ENCODE peak calls at places on chromosomes 11 and 22, in eight cellular contexts. One of them, this sample, is unnamed.
A peak's percentile ranks its signal among the peaks of the same experiment; 100 is the strongest.

GRCh38 chr11:65787649-65788622 is 1.1 kb downstream of the OVOL1 start:
- DNase-seq in T-helper 17 cell: no peak
- DNase-seq in NCI-H510A treated with DMSO at 0.1 percent for 48 hours: no peak
- DNase-seq in AG09319: no peak
- DNase-seq in upper lobe of right lung: no peak
- DNase-seq in putamen: no peak
- DNase-seq in hepatic stellate cell: no peak
- DNase-seq in T47D: no peak
- DNase-seq in this sample: no peak

GRCh38 chr11:60871378-60872061 is 4.2 kb downstream of the ZP1 start:
- DNase-seq in hepatic stellate cell: no peak
- DNase-seq in T-helper 17 cell: no peak
- DNase-seq in upper lobe of right lung: peak; percentile 64
- DNase-seq in T47D: peak; percentile 48
- DNase-seq in NCI-H510A treated with DMSO at 0.1 percent for 48 hours: no peak
- DNase-seq in AG09319: no peak
- DNase-seq in putamen: no peak
- DNase-seq in this sample: no peak

GRCh38 chr11:83845797-83846196 is 559.6 kb upstream of the CCDC90B start:
- DNase-seq in hepatic stellate cell: no peak
- DNase-seq in putamen: no peak
- DNase-seq in upper lobe of right lung: no peak
- DNase-seq in NCI-H510A treated with DMSO at 0.1 percent for 48 hours: no peak
- DNase-seq in AG09319: no peak
- DNase-seq in T-helper 17 cell: no peak
- DNase-seq in T47D: no peak
- DNase-seq in this sample: no peak

GRCh38 chr11:124179311-124179710 is 3.8 kb upstream of the OR10D3 start:
- DNase-seq in putamen: no peak
- DNase-seq in AG09319: no peak
- DNase-seq in hepatic stellate cell: no peak
- DNase-seq in T-helper 17 cell: no peak
- DNase-seq in T47D: no peak
- DNase-seq in upper lobe of right lung: no peak
- DNase-seq in NCI-H510A treated with DMSO at 0.1 percent for 48 hours: no peak
- DNase-seq in this sample: no peak

GRCh38 chr11:130675456-130675855 is 227.0 kb downstream of the ADAMTS15 start:
- DNase-seq in putamen: no peak
- DNase-seq in T47D: no peak
- DNase-seq in NCI-H510A treated with DMSO at 0.1 percent for 48 hours: no peak
- DNase-seq in T-helper 17 cell: no peak
- DNase-seq in hepatic stellate cell: peak; percentile 60
- DNase-seq in AG09319: no peak
- DNase-seq in upper lobe of right lung: no peak
- DNase-seq in this sample: peak; percentile 65

GRCh38 chr11:111157571-111157970 is 88.0 kb upstream of the POU2AF2 start:
- DNase-seq in AG09319: no peak
- DNase-seq in putamen: no peak
- DNase-seq in T-helper 17 cell: no peak
- DNase-seq in upper lobe of right lung: no peak
- DNase-seq in T47D: peak; percentile 55
- DNase-seq in hepatic stellate cell: no peak
- DNase-seq in NCI-H510A treated with DMSO at 0.1 percent for 48 hours: no peak
- DNase-seq in this sample: no peak

GRCh38 chr11:3036419-3036818 is 20.8 kb downstream of the CARS1 start:
- DNase-seq in AG09319: no peak
- DNase-seq in hepatic stellate cell: no peak
- DNase-seq in upper lobe of right lung: no peak
- DNase-seq in T47D: no peak
- DNase-seq in T-helper 17 cell: no peak
- DNase-seq in putamen: no peak
- DNase-seq in NCI-H510A treated with DMSO at 0.1 percent for 48 hours: no peak
- DNase-seq in this sample: no peak

GRCh38 chr11:130592056-130592455 is 143.6 kb downstream of the ADAMTS15 start:
- DNase-seq in putamen: no peak
- DNase-seq in upper lobe of right lung: no peak
- DNase-seq in NCI-H510A treated with DMSO at 0.1 percent for 48 hours: no peak
- DNase-seq in T-helper 17 cell: no peak
- DNase-seq in T47D: no peak
- DNase-seq in AG09319: no peak
- DNase-seq in hepatic stellate cell: no peak
- DNase-seq in this sample: no peak

GRCh38 chr11:65014146-65014960 is at the start of gene ARL2:
- DNase-seq in NCI-H510A treated with DMSO at 0.1 percent for 48 hours: peak; percentile 79
- DNase-seq in upper lobe of right lung: peak; percentile 91
- DNase-seq in T47D: peak; percentile 60
- DNase-seq in AG09319: no peak
- DNase-seq in putamen: no peak
- DNase-seq in hepatic stellate cell: no peak
- DNase-seq in T-helper 17 cell: no peak
- DNase-seq in this sample: no peak

GRCh38 chr11:9675691-9676090 is 11.8 kb downstream of the SWAP70 start:
- DNase-seq in T-helper 17 cell: no peak
- DNase-seq in putamen: no peak
- DNase-seq in T47D: no peak
- DNase-seq in hepatic stellate cell: no peak
- DNase-seq in AG09319: no peak
- DNase-seq in NCI-H510A treated with DMSO at 0.1 percent for 48 hours: no peak
- DNase-seq in upper lobe of right lung: no peak
- DNase-seq in this sample: no peak

GRCh38 chr11:57316017-57316416 is 8.7 kb downstream of the TNKS1BP1 start:
- DNase-seq in hepatic stellate cell: peak; percentile 50
- DNase-seq in upper lobe of right lung: no peak
- DNase-seq in AG09319: no peak
- DNase-seq in T47D: no peak
- DNase-seq in T-helper 17 cell: no peak
- DNase-seq in NCI-H510A treated with DMSO at 0.1 percent for 48 hours: peak; percentile 47
- DNase-seq in putamen: no peak
- DNase-seq in this sample: no peak

GRCh38 chr11:9264381-9265210 is 554 bp downstream of the DENND5A start:
- DNase-seq in T47D: peak; percentile 13
- DNase-seq in AG09319: peak; percentile 51
- DNase-seq in NCI-H510A treated with DMSO at 0.1 percent for 48 hours: no peak
- DNase-seq in T-helper 17 cell: no peak
- DNase-seq in putamen: peak; percentile 71
- DNase-seq in hepatic stellate cell: peak; percentile 52
- DNase-seq in upper lobe of right lung: peak; percentile 83
- DNase-seq in this sample: peak; percentile 80

GRCh38 chr11:123080023-123080422 is 18.1 kb upstream of the HSPA8 start:
- DNase-seq in T-helper 17 cell: no peak
- DNase-seq in AG09319: no peak
- DNase-seq in NCI-H510A treated with DMSO at 0.1 percent for 48 hours: no peak
- DNase-seq in upper lobe of right lung: no peak
- DNase-seq in putamen: no peak
- DNase-seq in T47D: no peak
- DNase-seq in hepatic stellate cell: no peak
- DNase-seq in this sample: no peak

GRCh38 chr11:75773595-75774353 is 5.2 kb downstream of the DGAT2 start:
- DNase-seq in T47D: no peak
- DNase-seq in T-helper 17 cell: no peak
- DNase-seq in upper lobe of right lung: no peak
- DNase-seq in hepatic stellate cell: no peak
- DNase-seq in AG09319: no peak
- DNase-seq in NCI-H510A treated with DMSO at 0.1 percent for 48 hours: no peak
- DNase-seq in putamen: no peak
- DNase-seq in this sample: no peak

GRCh38 chr11:128198206-128198605 is 389.2 kb downstream of the ETS1 start:
- DNase-seq in AG09319: no peak
- DNase-seq in T47D: no peak
- DNase-seq in hepatic stellate cell: no peak
- DNase-seq in putamen: no peak
- DNase-seq in T-helper 17 cell: no peak
- DNase-seq in NCI-H510A treated with DMSO at 0.1 percent for 48 hours: no peak
- DNase-seq in upper lobe of right lung: no peak
- DNase-seq in this sample: no peak

GRCh38 chr22:44627521-44628139 is 74.4 kb upstream of the PRR5 start:
- DNase-seq in T-helper 17 cell: no peak
- DNase-seq in AG09319: no peak
- DNase-seq in upper lobe of right lung: peak; percentile 51
- DNase-seq in putamen: no peak
- DNase-seq in NCI-H510A treated with DMSO at 0.1 percent for 48 hours: no peak
- DNase-seq in hepatic stellate cell: no peak
- DNase-seq in T47D: no peak
- DNase-seq in this sample: no peak

GRCh38 chr11:32583451-32584271 is at the start of gene EIF3M:
- DNase-seq in NCI-H510A treated with DMSO at 0.1 percent for 48 hours: peak; percentile 72
- DNase-seq in upper lobe of right lung: peak; percentile 99
- DNase-seq in T47D: peak; percentile 99
- DNase-seq in AG09319: peak; percentile 89
- DNase-seq in hepatic stellate cell: peak; percentile 89
- DNase-seq in putamen: peak; percentile 94
- DNase-seq in T-helper 17 cell: peak; percentile 91
- DNase-seq in this sample: peak; percentile 95

GRCh38 chr11:1336836-1337646 is 27.6 kb upstream of the TOLLIP start:
- DNase-seq in putamen: peak; percentile 15
- DNase-seq in hepatic stellate cell: no peak
- DNase-seq in NCI-H510A treated with DMSO at 0.1 percent for 48 hours: no peak
- DNase-seq in AG09319: no peak
- DNase-seq in upper lobe of right lung: peak; percentile 79
- DNase-seq in T-helper 17 cell: peak; percentile 32
- DNase-seq in T47D: no peak
- DNase-seq in this sample: no peak

GRCh38 chr11:28146123-28146751 is 38.0 kb downstream of the METTL15 start:
- DNase-seq in hepatic stellate cell: peak; percentile 29
- DNase-seq in upper lobe of right lung: no peak
- DNase-seq in AG09319: peak; percentile 51
- DNase-seq in T47D: no peak
- DNase-seq in NCI-H510A treated with DMSO at 0.1 percent for 48 hours: no peak
- DNase-seq in putamen: no peak
- DNase-seq in T-helper 17 cell: no peak
- DNase-seq in this sample: peak; percentile 69

GRCh38 chr11:122633219-122633829 is 22.2 kb upstream of the UBASH3B start:
- DNase-seq in NCI-H510A treated with DMSO at 0.1 percent for 48 hours: no peak
- DNase-seq in AG09319: no peak
- DNase-seq in T47D: peak; percentile 86
- DNase-seq in hepatic stellate cell: peak; percentile 57
- DNase-seq in putamen: no peak
- DNase-seq in upper lobe of right lung: no peak
- DNase-seq in T-helper 17 cell: no peak
- DNase-seq in this sample: peak; percentile 50

GRCh38 chr11:88414385-88414861 is 76.9 kb upstream of the CTSC start:
- DNase-seq in AG09319: no peak
- DNase-seq in T-helper 17 cell: no peak
- DNase-seq in T47D: no peak
- DNase-seq in putamen: no peak
- DNase-seq in NCI-H510A treated with DMSO at 0.1 percent for 48 hours: peak; percentile 59
- DNase-seq in hepatic stellate cell: no peak
- DNase-seq in upper lobe of right lung: no peak
- DNase-seq in this sample: peak; percentile 29

GRCh38 chr11:9689721-9690120 is 25.8 kb downstream of the SWAP70 start:
- DNase-seq in upper lobe of right lung: no peak
- DNase-seq in hepatic stellate cell: no peak
- DNase-seq in AG09319: no peak
- DNase-seq in T-helper 17 cell: no peak
- DNase-seq in T47D: no peak
- DNase-seq in NCI-H510A treated with DMSO at 0.1 percent for 48 hours: no peak
- DNase-seq in putamen: no peak
- DNase-seq in this sample: no peak

GRCh38 chr11:46307785-46308341 is 30.4 kb downstream of the CREB3L1 start:
- DNase-seq in NCI-H510A treated with DMSO at 0.1 percent for 48 hours: no peak
- DNase-seq in T-helper 17 cell: no peak
- DNase-seq in AG09319: no peak
- DNase-seq in upper lobe of right lung: no peak
- DNase-seq in T47D: no peak
- DNase-seq in hepatic stellate cell: no peak
- DNase-seq in putamen: no peak
- DNase-seq in this sample: no peak

This sample was measured in fibroblast of the conjunctiva.